ENCODE peak calls at places on chromosomes 6 and 20, in five cellular contexts. M is AG10803, Y is left lung, C is ovary, D is HCT116. J is an unnamed sample.

GRCh38 chr6:11710968-11711643 is 67.5 kb downstream of the ADTRP start:
- DNase-seq in M (no peak), Y (no peak), C (no peak), D (no peak), J (no peak)

GRCh38 chr6:106300944-106301343 is 24.6 kb downstream of the ATG5 start:
- DNase-seq in M (peak; percentile 68), Y (no peak), C (no peak), D (no peak), J (no peak)

GRCh38 chr20:43752561-43753301 is 25.9 kb upstream of the GTSF1L start:
- DNase-seq in M (peak; percentile 94), Y (peak; percentile 80), C (no peak), D (no peak), J (no peak)

GRCh38 chr6:12992770-12993169 is 276.2 kb downstream of the PHACTR1 start:
- DNase-seq in M (no peak), Y (no peak), C (no peak), D (no peak), J (no peak)

GRCh38 chr6:139457482-139457881 is 83.0 kb upstream of the CITED2 start:
- DNase-seq in M (peak; percentile 81), Y (no peak), C (no peak), D (no peak), J (no peak)

GRCh38 chr20:64102647-64103354 is 4.6 kb downstream of the NPBWR2 start:
- DNase-seq in M (no peak), Y (peak; percentile 72), C (no peak), D (no peak), J (no peak)

GRCh38 chr20:57180954-57181353 is 85.5 kb downstream of the BMP7 start:
- DNase-seq in M (no peak), Y (no peak), C (no peak), D (no peak), J (no peak)

GRCh38 chr6:39906318-39906761 is 27.9 kb downstream of the MOCS1 start:
- DNase-seq in M (no peak), Y (no peak), C (no peak), D (no peak), J (no peak)

GRCh38 chr6:101351173-101351572 is 42.3 kb upstream of the GRIK2 start:
- DNase-seq in M (no peak), Y (no peak), C (no peak), D (no peak), J (no peak)

GRCh38 chr20:3146732-3147341 is 12.8 kb downstream of the FASTKD5 start:
- DNase-seq in M (no peak), Y (no peak), C (no peak), D (no peak), J (no peak)

GRCh38 chr6:33936911-33937310 is 133.1 kb upstream of the MLN start:
- DNase-seq in M (no peak), Y (no peak), C (no peak), D (no peak), J (no peak)

GRCh38 chr20:7094438-7094997 is 327.0 kb downstream of the BMP2 start:
- DNase-seq in M (no peak), Y (no peak), C (no peak), D (peak; percentile 4), J (peak; percentile 3)

GRCh38 chr20:62786100-62786499 is 10.2 kb upstream of the MRGBP start:
- DNase-seq in M (no peak), Y (no peak), C (no peak), D (no peak), J (no peak)

GRCh38 chr20:57835462-57836455 is 125.9 kb upstream of the PMEPA1 start:
- DNase-seq in M (no peak), Y (no peak), C (no peak), D (no peak), J (no peak)

GRCh38 chr6:131257104-131257503 is 121.8 kb downstream of the AKAP7 start:
- DNase-seq in M (no peak), Y (no peak), C (no peak), D (no peak), J (no peak)

GRCh38 chr6:99522531-99522930 is 7.3 kb upstream of the USP45 start:
- DNase-seq in M (peak; percentile 67), Y (no peak), C (peak; percentile 22), D (no peak), J (no peak)
- H3K4me3 ChIP-seq in M (no peak overlapping the region), Y (no peak overlapping the region), C (no peak overlapping the region), D (peak overlapping the region; percentile 83), J (no peak overlapping the region)

GRCh38 chr20:35615667-35616464 is at the start of gene SPAG4:
- DNase-seq in M (no peak), Y (peak; percentile 100), C (peak; percentile 99), D (no peak), J (no peak)

GRCh38 chr20:35618372-35619131 is 2.9 kb downstream of the SPAG4 start:
- DNase-seq in M (peak; percentile 19), Y (peak; percentile 81), C (peak; percentile 49), D (no peak), J (no peak)

GRCh38 chr20:35618032-35618371 is 2.4 kb downstream of the SPAG4 start:
- DNase-seq in M (no peak), Y (no peak), C (no peak), D (no peak), J (no peak)

GRCh38 chr20:35616465-35617396 is 1.1 kb downstream of the SPAG4 start:
- DNase-seq in M (peak; percentile 99), Y (peak; percentile 97), C (peak; percentile 93), D (peak; percentile 99), J (peak; percentile 97)

DNA sequence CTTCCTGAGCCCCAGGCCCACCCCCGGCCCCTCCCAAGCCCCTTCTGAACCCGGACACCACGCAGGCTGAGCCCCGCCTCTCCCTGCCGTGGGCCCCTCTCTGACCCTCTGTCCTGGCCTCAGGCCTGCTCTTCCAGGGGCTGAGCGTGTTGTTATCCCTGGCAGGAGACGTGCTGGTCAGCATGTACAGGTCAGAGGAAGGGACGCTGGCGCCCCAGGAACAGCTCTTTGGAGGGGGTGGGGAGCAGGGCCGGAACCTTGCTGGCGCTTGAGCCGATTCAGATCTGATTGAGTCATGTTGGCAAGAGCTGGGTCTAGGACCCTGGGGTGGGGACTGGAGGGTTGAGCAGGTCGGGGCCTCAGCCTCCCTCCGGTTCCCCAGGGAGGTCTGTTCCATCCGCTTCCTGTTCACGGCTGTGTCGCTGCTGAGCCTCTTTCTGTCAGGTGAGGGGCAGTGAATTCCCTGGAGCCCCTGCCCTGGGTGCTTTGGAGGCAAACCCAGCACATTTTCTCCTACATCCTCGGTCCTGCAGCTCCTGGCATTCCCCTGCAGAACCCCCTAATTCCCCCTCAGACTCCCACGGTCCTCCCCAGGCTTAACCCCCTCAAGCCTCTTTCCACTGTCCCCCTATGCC is 1.9 kb downstream of the SPAG4 start:
- DNase-seq in M (peak; percentile 46), Y (peak; percentile 85), C (peak; percentile 70), D (no peak), J (no peak)
- TF ChIP-seq CTCF in M (peak; percentile 44), Y (no peak), C (peak; percentile 48), D (no peak), J (no peak)

GRCh38 chr6:132919028-132919427 is 104.7 kb downstream of the RPS12 start:
- DNase-seq in M (no peak), Y (no peak), C (no peak), D (no peak), J (no peak)
- H3K4me3 ChIP-seq in M (no peak overlapping the region), Y (no peak overlapping the region), C (no peak overlapping the region), D (no peak overlapping the region), J (no peak overlapping the region)

GRCh38 chr6:150877928-150878327 is 12.4 kb downstream of the MTHFD1L start:
- DNase-seq in M (no peak), Y (no peak), C (no peak), D (no peak), J (no peak)
- TF ChIP-seq CTCF in M (no peak), Y (no peak), C (no peak), D (no peak), J (no peak)